ENCODE peak calls at places on chromosomes 13 and 19, in six cellular contexts. One of them, this sample, is unnamed. For H3K27me3, the result is how much of the 10 kb centered on the place peaks cover.

GRCh38 chr13:46134961-46135522 is 30.2 kb upstream of the CPB2 start:
- DNase-seq in CD8-positive, alpha-beta T cell: no peak
- DNase-seq in transverse colon: no peak
- DNase-seq in stomach: peak
- DNase-seq in GM23248: no peak
- DNase-seq in cardiac muscle cell: no peak
- DNase-seq in this sample: peak

GRCh38 chr19:53545271-53546065 is 7.5 kb downstream of the ZNF331 start:
- DNase-seq in GM23248: peak
- DNase-seq in CD8-positive, alpha-beta T cell: no peak
- DNase-seq in cardiac muscle cell: no peak
- DNase-seq in stomach: no peak
- DNase-seq in transverse colon: no peak
- DNase-seq in this sample: peak

GRCh38 chr13:44474122-44474910 is 100.7 kb downstream of the SERP2 start:
- DNase-seq in transverse colon: no peak
- DNase-seq in CD8-positive, alpha-beta T cell: no peak
- DNase-seq in stomach: no peak
- DNase-seq in cardiac muscle cell: peak
- DNase-seq in GM23248: peak
- DNase-seq in this sample: no peak

GRCh38 chr13:94114166-94114565 is 365.3 kb downstream of the DCT start:
- DNase-seq in CD8-positive, alpha-beta T cell: no peak
- DNase-seq in stomach: no peak
- DNase-seq in cardiac muscle cell: no peak
- DNase-seq in transverse colon: no peak
- DNase-seq in GM23248: no peak
- DNase-seq in this sample: no peak

GRCh38 chr13:113122571-113123225 is at the start of gene F10:
- DNase-seq in stomach: peak
- DNase-seq in GM23248: peak
- DNase-seq in transverse colon: peak
- DNase-seq in CD8-positive, alpha-beta T cell: no peak
- DNase-seq in cardiac muscle cell: peak
- DNase-seq in this sample: no peak

GRCh38 chr13:37364024-37364423 is 234.5 kb downstream of the POSTN start:
- DNase-seq in GM23248: no peak
- DNase-seq in transverse colon: no peak
- DNase-seq in cardiac muscle cell: peak
- DNase-seq in stomach: no peak
- DNase-seq in CD8-positive, alpha-beta T cell: no peak
- DNase-seq in this sample: no peak

GRCh38 chr13:22316494-22317025 is 645.7 kb downstream of the FGF9 start:
- DNase-seq in stomach: no peak
- DNase-seq in transverse colon: peak
- DNase-seq in CD8-positive, alpha-beta T cell: no peak
- DNase-seq in GM23248: no peak
- DNase-seq in cardiac muscle cell: no peak
- DNase-seq in this sample: no peak

GRCh38 chr19:31610036-31610435 is 260.8 kb upstream of the TSHZ3 start:
- DNase-seq in stomach: no peak
- DNase-seq in cardiac muscle cell: no peak
- DNase-seq in GM23248: no peak
- DNase-seq in CD8-positive, alpha-beta T cell: no peak
- DNase-seq in transverse colon: no peak
- DNase-seq in this sample: no peak

GRCh38 chr19:33249740-33250366 is 24.2 kb upstream of the SLC7A10 start:
- DNase-seq in transverse colon: no peak
- DNase-seq in GM23248: no peak
- DNase-seq in stomach: no peak
- DNase-seq in cardiac muscle cell: no peak
- DNase-seq in CD8-positive, alpha-beta T cell: no peak
- DNase-seq in this sample: no peak

GRCh38 chr19:2723345-2723715 is 2.2 kb upstream of the DIRAS1 start:
- DNase-seq in CD8-positive, alpha-beta T cell: no peak
- DNase-seq in GM23248: no peak
- DNase-seq in transverse colon: no peak
- DNase-seq in cardiac muscle cell: no peak
- DNase-seq in stomach: no peak
- DNase-seq in this sample: no peak

GRCh38 chr13:26019881-26020535 is 31.8 kb downstream of the SHISA2 start:
- DNase-seq in cardiac muscle cell: peak
- DNase-seq in GM23248: peak
- DNase-seq in CD8-positive, alpha-beta T cell: no peak
- DNase-seq in transverse colon: no peak
- DNase-seq in stomach: no peak
- DNase-seq in this sample: no peak

GRCh38 chr13:44049546-44049945 is 169.8 kb downstream of the LACC1 start:
- DNase-seq in cardiac muscle cell: no peak
- DNase-seq in transverse colon: no peak
- DNase-seq in stomach: no peak
- DNase-seq in CD8-positive, alpha-beta T cell: no peak
- DNase-seq in GM23248: no peak
- DNase-seq in this sample: peak

GRCh38 chr13:61255035-61255796 is 160.4 kb downstream of the PCDH20 start:
- DNase-seq in stomach: no peak
- DNase-seq in cardiac muscle cell: peak
- DNase-seq in GM23248: no peak
- DNase-seq in CD8-positive, alpha-beta T cell: no peak
- DNase-seq in transverse colon: no peak
- DNase-seq in this sample: no peak

GRCh38 chr19:35042954-35043604 is 1.6 kb downstream of the HPN start:
- DNase-seq in cardiac muscle cell: no peak
- DNase-seq in stomach: no peak
- DNase-seq in CD8-positive, alpha-beta T cell: no peak
- DNase-seq in GM23248: no peak
- DNase-seq in transverse colon: no peak
- DNase-seq in this sample: no peak

GRCh38 chr19:35046461-35046860 is 4.9 kb downstream of the HPN start:
- DNase-seq in stomach: peak
- DNase-seq in transverse colon: no peak
- DNase-seq in cardiac muscle cell: no peak
- DNase-seq in GM23248: no peak
- DNase-seq in CD8-positive, alpha-beta T cell: no peak
- DNase-seq in this sample: no peak

GRCh38 chr19:35043906-35044305 is 2.4 kb downstream of the HPN start:
- DNase-seq in CD8-positive, alpha-beta T cell: no peak
- DNase-seq in stomach: no peak
- DNase-seq in cardiac muscle cell: no peak
- DNase-seq in GM23248: no peak
- DNase-seq in transverse colon: no peak
- DNase-seq in this sample: no peak

GRCh38 chr19:35044317-35045117 is 3.0 kb downstream of the HPN start:
- DNase-seq in GM23248: peak
- DNase-seq in cardiac muscle cell: peak
- DNase-seq in CD8-positive, alpha-beta T cell: peak
- DNase-seq in transverse colon: peak
- DNase-seq in stomach: peak
- DNase-seq in this sample: no peak

DNA sequence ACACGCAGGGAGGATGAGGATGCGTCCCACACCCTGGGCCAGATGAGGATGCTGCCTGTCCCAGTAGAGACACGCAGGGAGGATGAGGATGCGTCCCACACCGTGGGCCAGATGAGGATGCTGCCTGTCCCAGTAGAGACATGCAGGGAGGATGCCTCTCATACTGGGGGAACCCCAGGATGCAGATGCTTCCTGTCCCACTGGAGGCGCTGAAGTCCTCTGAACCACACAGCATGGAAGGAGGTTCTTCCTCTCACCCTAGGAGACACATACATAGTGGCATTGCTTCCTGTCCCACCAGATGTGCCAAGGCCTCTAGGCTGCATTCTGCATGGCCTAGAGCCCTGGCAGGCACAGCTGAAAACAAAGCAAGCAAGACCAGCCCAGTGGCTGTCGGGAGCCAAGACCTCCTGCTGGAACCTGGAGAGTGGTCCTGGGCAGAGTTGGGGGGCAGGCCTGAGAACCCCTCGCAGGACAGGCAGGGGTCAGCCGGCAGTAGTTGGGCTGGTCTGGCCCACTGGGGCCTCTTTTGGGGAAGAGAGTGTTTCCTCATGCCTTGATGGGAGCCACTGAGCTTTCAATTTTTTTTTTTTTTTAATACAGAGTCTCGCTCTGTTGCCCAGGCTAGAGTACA is 4.3 kb downstream of the HPN start:
- DNase-seq in cardiac muscle cell: peak
- DNase-seq in stomach: no peak
- DNase-seq in CD8-positive, alpha-beta T cell: peak
- DNase-seq in transverse colon: no peak
- DNase-seq in GM23248: peak
- DNase-seq in this sample: peak
- H3K27me3 ChIP-seq in cardiac muscle cell: under half
- H3K27me3 ChIP-seq in stomach: under half
- H3K27me3 ChIP-seq in CD8-positive, alpha-beta T cell: under half
- H3K27me3 ChIP-seq in transverse colon: under half
- H3K27me3 ChIP-seq in GM23248: under half
- H3K27me3 ChIP-seq in this sample: under half

DNA sequence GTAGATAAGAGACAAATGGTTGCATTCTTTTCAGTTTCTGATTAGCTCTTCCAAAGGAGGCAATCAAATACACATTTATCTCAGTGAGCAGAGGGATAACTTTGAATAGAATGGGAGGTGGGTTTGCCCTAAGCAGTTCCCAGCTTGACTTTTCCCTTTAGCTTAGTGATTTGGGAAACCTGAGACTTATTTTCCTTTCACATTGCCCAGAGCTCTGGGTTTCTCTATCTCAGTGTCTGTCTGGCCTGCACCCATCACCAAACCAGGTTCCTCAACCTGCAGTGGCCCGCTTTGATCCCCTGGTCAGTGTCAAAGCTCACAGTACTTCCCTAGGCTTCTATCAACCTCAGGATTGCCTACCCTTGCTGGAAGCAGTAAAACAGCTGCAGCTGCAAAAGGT is 35.6 kb upstream of the C13orf42 start:
- DNase-seq in cardiac muscle cell: no peak
- DNase-seq in GM23248: no peak
- DNase-seq in CD8-positive, alpha-beta T cell: no peak
- DNase-seq in transverse colon: no peak
- DNase-seq in stomach: no peak
- DNase-seq in this sample: no peak
- H3K27me3 ChIP-seq in cardiac muscle cell: under half
- H3K27me3 ChIP-seq in GM23248: under half
- H3K27me3 ChIP-seq in CD8-positive, alpha-beta T cell: under half
- H3K27me3 ChIP-seq in transverse colon: under half
- H3K27me3 ChIP-seq in stomach: under half
- H3K27me3 ChIP-seq in this sample: under half

GRCh38 chr19:39202998-39203355 is 1.1 kb downstream of the SYCN start:
- DNase-seq in CD8-positive, alpha-beta T cell: no peak
- DNase-seq in cardiac muscle cell: no peak
- DNase-seq in transverse colon: no peak
- DNase-seq in GM23248: no peak
- DNase-seq in stomach: no peak
- DNase-seq in this sample: no peak

GRCh38 chr19:39199025-39199424 is 2.3 kb downstream of the NCCRP1 start:
- DNase-seq in CD8-positive, alpha-beta T cell: no peak
- DNase-seq in stomach: peak
- DNase-seq in GM23248: peak
- DNase-seq in transverse colon: no peak
- DNase-seq in cardiac muscle cell: peak
- DNase-seq in this sample: peak

GRCh38 chr19:39197808-39198207 is 1.0 kb downstream of the NCCRP1 start:
- DNase-seq in stomach: no peak
- DNase-seq in CD8-positive, alpha-beta T cell: no peak
- DNase-seq in transverse colon: no peak
- DNase-seq in cardiac muscle cell: no peak
- DNase-seq in GM23248: no peak
- DNase-seq in this sample: no peak

GRCh38 chr19:39200818-39201145 is 3.3 kb downstream of the SYCN start:
- DNase-seq in stomach: no peak
- DNase-seq in transverse colon: no peak
- DNase-seq in CD8-positive, alpha-beta T cell: no peak
- DNase-seq in cardiac muscle cell: no peak
- DNase-seq in GM23248: no peak
- DNase-seq in this sample: no peak

GRCh38 chr19:39200066-39200817 is 3.5 kb downstream of the NCCRP1 start:
- DNase-seq in stomach: no peak
- DNase-seq in GM23248: no peak
- DNase-seq in transverse colon: no peak
- DNase-seq in cardiac muscle cell: no peak
- DNase-seq in CD8-positive, alpha-beta T cell: no peak
- DNase-seq in this sample: no peak
- H3K27me3 ChIP-seq in stomach: half or more
- H3K27me3 ChIP-seq in GM23248: half or more
- H3K27me3 ChIP-seq in transverse colon: half or more
- H3K27me3 ChIP-seq in cardiac muscle cell: under half
- H3K27me3 ChIP-seq in CD8-positive, alpha-beta T cell: under half
- H3K27me3 ChIP-seq in this sample: under half

GRCh38 chr19:35845215-35846037 is 6.9 kb downstream of the NPHS1 start:
- DNase-seq in cardiac muscle cell: no peak
- DNase-seq in transverse colon: peak
- DNase-seq in GM23248: peak
- DNase-seq in stomach: no peak
- DNase-seq in CD8-positive, alpha-beta T cell: no peak
- DNase-seq in this sample: peak

GRCh38 chr19:35844482-35845214 is 7.7 kb downstream of the NPHS1 start:
- DNase-seq in GM23248: no peak
- DNase-seq in stomach: no peak
- DNase-seq in cardiac muscle cell: no peak
- DNase-seq in transverse colon: no peak
- DNase-seq in CD8-positive, alpha-beta T cell: no peak
- DNase-seq in this sample: no peak

GRCh38 chr19:35843676-35844481 is 8.4 kb downstream of the NPHS1 start:
- DNase-seq in transverse colon: peak
- DNase-seq in cardiac muscle cell: peak
- DNase-seq in CD8-positive, alpha-beta T cell: no peak
- DNase-seq in stomach: peak
- DNase-seq in GM23248: peak
- DNase-seq in this sample: peak

GRCh38 chr19:35841961-35842595 is 10.2 kb downstream of the NPHS1 start:
- DNase-seq in cardiac muscle cell: no peak
- DNase-seq in CD8-positive, alpha-beta T cell: no peak
- DNase-seq in GM23248: no peak
- DNase-seq in transverse colon: no peak
- DNase-seq in stomach: no peak
- DNase-seq in this sample: no peak

DNA sequence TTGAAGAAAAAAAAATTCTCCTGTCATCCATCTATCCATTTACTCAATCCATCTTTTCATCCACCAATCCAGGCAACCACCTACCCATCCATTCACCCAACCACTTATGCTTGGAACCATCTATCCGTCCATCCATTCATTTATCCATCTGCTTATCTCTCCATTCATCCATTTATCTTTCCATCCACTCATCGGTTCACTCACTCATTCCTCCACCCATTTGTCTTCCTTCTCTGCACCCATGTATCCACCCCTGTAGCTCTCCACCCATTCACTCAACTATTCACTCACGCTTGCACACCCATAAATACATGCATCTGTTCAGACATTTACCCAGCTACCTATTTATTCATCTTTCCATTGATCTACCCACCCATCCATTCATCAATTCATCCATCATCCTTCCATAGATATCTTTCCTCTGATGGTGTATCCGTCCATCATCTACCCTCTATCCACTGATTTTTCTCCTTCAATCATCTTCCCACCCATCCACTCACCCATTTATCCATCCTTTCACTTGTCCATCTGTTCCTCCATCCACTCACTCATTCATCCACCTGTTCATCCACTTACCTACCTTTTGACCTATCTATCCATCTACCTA is 9.5 kb downstream of the NPHS1 start:
- DNase-seq in transverse colon: no peak
- DNase-seq in CD8-positive, alpha-beta T cell: no peak
- DNase-seq in GM23248: no peak
- DNase-seq in stomach: no peak
- DNase-seq in cardiac muscle cell: no peak
- DNase-seq in this sample: no peak
- H3K27me3 ChIP-seq in transverse colon: half or more
- H3K27me3 ChIP-seq in CD8-positive, alpha-beta T cell: under half
- H3K27me3 ChIP-seq in GM23248: under half
- H3K27me3 ChIP-seq in stomach: under half
- H3K27me3 ChIP-seq in cardiac muscle cell: half or more
- H3K27me3 ChIP-seq in this sample: under half